ENCODE peak calls at places on chromosomes 11 and 22, in ten cellular contexts. Y is T-helper 2 cell; I is neural crest cell; Z is NCI-H69; U is GM23248; M is stimulated activated CD4-positive, alpha-beta T cell treated with anti-CD3 and anti-CD28 coated beads, Interleukin-4, amount 100 ng/mL, for 4 hours; X is iris pigment epithelial cell; Q is CD8-positive, alpha-beta memory T cell; E is Calu3; G is A172. K is an unnamed sample.

GRCh38 chr11:65899356-65900124 is 648 bp downstream of the FOSL1 start:
- DNase-seq in Y (peak; percentile 66), I (no peak), Z (peak; percentile 47), U (peak; percentile 95), M (peak; percentile 82), X (peak; percentile 78), Q (peak; percentile 36), E (peak; percentile 87), G (no peak), K (peak; percentile 53)

GRCh38 chr11:7551571-7551970 is 37.8 kb downstream of the PPFIBP2 start:
- DNase-seq in Y (no peak), I (no peak), Z (no peak), U (peak; percentile 72), M (no peak), X (peak; percentile 82), Q (no peak), E (no peak), G (no peak), K (no peak)

GRCh38 chr11:59172345-59173079 is 580 bp downstream of the DTX4 start:
- DNase-seq in Y (no peak), I (no peak), Z (peak; percentile 46), U (peak; percentile 42), M (peak; percentile 12), X (no peak), Q (no peak), E (peak; percentile 54), G (no peak), K (peak; percentile 43)

GRCh38 chr11:125433454-125434121 is 62.5 kb downstream of the FEZ1 start:
- DNase-seq in Y (no peak), I (peak; percentile 44), Z (peak; percentile 80), U (peak; percentile 81), M (no peak), X (peak; percentile 74), Q (no peak), E (peak; percentile 23), G (peak; percentile 56), K (no peak)

GRCh38 chr22:18081416-18081815 is 3.6 kb downstream of the PEX26 start:
- DNase-seq in Y (no peak), I (no peak), Z (no peak), U (no peak), M (no peak), X (no peak), Q (no peak), E (no peak), G (no peak), K (no peak)

GRCh38 chr11:38014405-38014804 is 1416.4 kb upstream of the RAG2 start:
- DNase-seq in Y (no peak), I (no peak), Z (peak; percentile 25), U (no peak), M (no peak), X (peak; percentile 87), Q (no peak), E (no peak), G (no peak), K (no peak)

GRCh38 chr22:27663031-27663367 is 138.6 kb downstream of the MN1 start:
- DNase-seq in Y (no peak), I (no peak), Z (no peak), U (no peak), M (no peak), X (no peak), Q (no peak), E (no peak), G (no peak), K (no peak)

GRCh38 chr11:93773601-93774200 is 10.4 kb upstream of the MED17 start:
- DNase-seq in Y (no peak), I (no peak), Z (no peak), U (no peak), M (no peak), X (no peak), Q (no peak), E (no peak), G (no peak), K (no peak)

GRCh38 chr22:33715626-33716025 is 204.7 kb downstream of the LARGE1 start:
- DNase-seq in Y (no peak), I (no peak), Z (no peak), U (no peak), M (no peak), X (no peak), Q (no peak), E (no peak), G (no peak), K (no peak)

GRCh38 chr11:96333076-96333744 is 9.8 kb downstream of the MAML2 start:
- DNase-seq in Y (no peak), I (no peak), Z (no peak), U (peak; percentile 82), M (no peak), X (peak; percentile 54), Q (no peak), E (no peak), G (no peak), K (no peak)

GRCh38 chr11:35618497-35619029 is 303 bp downstream of the FJX1 start:
- DNase-seq in Y (peak; percentile 1), I (no peak), Z (peak; percentile 81), U (peak; percentile 84), M (peak; percentile 15), X (peak; percentile 58), Q (peak; percentile 13), E (peak; percentile 64), G (no peak), K (peak; percentile 27)

GRCh38 chr11:69598147-69598546 is 42.8 kb upstream of the CCND1 start:
- DNase-seq in Y (no peak), I (no peak), Z (no peak), U (no peak), M (no peak), X (no peak), Q (no peak), E (peak; percentile 34), G (peak; percentile 18), K (no peak)

GRCh38 chr11:107999759-108000455 is 8.8 kb upstream of the CUL5 start:
- DNase-seq in Y (no peak), I (peak; percentile 14), Z (peak; percentile 77), U (peak; percentile 36), M (peak; percentile 3), X (peak; percentile 58), Q (peak; percentile 24), E (peak; percentile 46), G (peak; percentile 23), K (no peak)

GRCh38 chr11:76201672-76202412 is 4.5 kb downstream of the WNT11 start:
- DNase-seq in Y (no peak), I (no peak), Z (no peak), U (no peak), M (no peak), X (no peak), Q (no peak), E (peak; percentile 55), G (no peak), K (no peak)

GRCh38 chr11:112612283-112612849 is 348.9 kb upstream of the NCAM1 start:
- DNase-seq in Y (no peak), I (peak; percentile 20), Z (peak; percentile 71), U (no peak), M (no peak), X (no peak), Q (no peak), E (peak; percentile 27), G (no peak), K (no peak)

K was measured in activated B cell treated with CpG ODN at 0.5 μM for 24 hours.